ENCODE peak calls at places on chromosomes 6 and 20, in eight cellular contexts. X is AG20443, R is neuronal stem cell, W is amniotic stem cell, B is ascending aorta, H is posterior cingulate gyrus, Q is GM23338, U is NCI-H1436. F is an unnamed sample.

GRCh38 chr6:160215232-160215631 is 43.4 kb downstream of the SLC22A2 start:
- DNase-seq in X (no peak), R (no peak), W (no peak), B (no peak), H (no peak), Q (no peak), U (no peak), F (no peak)

GRCh38 chr6:156988276-156989158 is 211.3 kb downstream of the ARID1B start:
- DNase-seq in X (no peak), R (no peak), W (no peak), B (no peak), H (no peak), Q (peak), U (peak), F (peak)

GRCh38 chr6:124659427-124659826 is 302.8 kb upstream of the RNF217 start:
- DNase-seq in X (no peak), R (no peak), W (no peak), B (no peak), H (no peak), Q (peak), U (no peak), F (no peak)

GRCh38 chr20:4358566-4358965 is 343.2 kb upstream of the RNF24 start:
- DNase-seq in X (no peak), R (no peak), W (no peak), B (no peak), H (no peak), Q (no peak), U (no peak), F (no peak)

GRCh38 chr6:110826236-110827129 is 11.2 kb upstream of the CDK19 start:
- DNase-seq in X (peak), R (no peak), W (no peak), B (no peak), H (no peak), Q (peak), U (no peak), F (no peak)

GRCh38 chr20:52760791-52761190 is 211.4 kb upstream of the TSHZ2 start:
- DNase-seq in X (no peak), R (no peak), W (no peak), B (no peak), H (no peak), Q (peak), U (no peak), F (no peak)

GRCh38 chr6:151075527-151075926 is 164.2 kb upstream of the AKAP12 start:
- DNase-seq in X (no peak), R (no peak), W (no peak), B (no peak), H (no peak), Q (no peak), U (no peak), F (no peak)

GRCh38 chr6:127539292-127539691 is 20.2 kb upstream of the MTCL3 start:
- DNase-seq in X (peak), R (no peak), W (no peak), B (no peak), H (no peak), Q (no peak), U (peak), F (peak)

GRCh38 chr20:38127920-38128528 is 37.0 kb downstream of the TGM2 start:
- DNase-seq in X (no peak), R (no peak), W (no peak), B (peak), H (no peak), Q (no peak), U (no peak), F (peak)

GRCh38 chr6:128519132-128519930 is 1.1 kb downstream of the PTPRK start:
- DNase-seq in X (peak), R (peak), W (no peak), B (peak), H (peak), Q (peak), U (no peak), F (peak)

GRCh38 chr6:32475392-32476206 is 35.9 kb downstream of the HLA-DRA start:
- DNase-seq in X (no peak), R (no peak), W (no peak), B (no peak), H (no peak), Q (no peak), U (no peak), F (no peak)

GRCh38 chr6:92790381-92790780 is 629.0 kb downstream of the EPHA7 start:
- DNase-seq in X (no peak), R (no peak), W (no peak), B (no peak), H (no peak), Q (peak), U (no peak), F (no peak)

GRCh38 chr20:52104546-52105044 is 87.0 kb downstream of the ZFP64 start:
- DNase-seq in X (peak), R (peak), W (no peak), B (no peak), H (no peak), Q (peak), U (no peak), F (peak)

GRCh38 chr6:108133594-108134179 is 32.1 kb upstream of the NR2E1 start:
- DNase-seq in X (peak), R (peak), W (peak), B (peak), H (no peak), Q (peak), U (peak), F (peak)

GRCh38 chr6:138405816-138406403 is 1.9 kb downstream of the HEBP2 start:
- DNase-seq in X (no peak), R (no peak), W (no peak), B (no peak), H (no peak), Q (no peak), U (peak), F (no peak)

GRCh38 chr6:63516186-63516944 is 55.9 kb upstream of the LOC128125822 start:
- DNase-seq in X (no peak), R (no peak), W (no peak), B (no peak), H (no peak), Q (no peak), U (no peak), F (no peak)

GRCh38 chr6:85465762-85466161 is 15.9 kb downstream of the NT5E start:
- DNase-seq in X (no peak), R (no peak), W (no peak), B (no peak), H (no peak), Q (no peak), U (no peak), F (no peak)

GRCh38 chr6:15712813-15713212 is 50.0 kb upstream of the DTNBP1 start:
- DNase-seq in X (no peak), R (no peak), W (no peak), B (no peak), H (no peak), Q (no peak), U (no peak), F (no peak)

GRCh38 chr20:23249541-23249940 is 101.0 kb upstream of the NXT1 start:
- DNase-seq in X (no peak), R (no peak), W (no peak), B (no peak), H (no peak), Q (no peak), U (no peak), F (no peak)

GRCh38 chr6:14921878-14922277 is 324.0 kb upstream of the JARID2 start:
- DNase-seq in X (no peak), R (peak), W (no peak), B (peak), H (no peak), Q (no peak), U (no peak), F (no peak)

GRCh38 chr6:14996892-14997291 is 249.0 kb upstream of the JARID2 start:
- DNase-seq in X (no peak), R (no peak), W (no peak), B (no peak), H (no peak), Q (no peak), U (no peak), F (no peak)

GRCh38 chr6:125471703-125472102 is 169.9 kb upstream of the HDDC2 start:
- DNase-seq in X (no peak), R (no peak), W (no peak), B (no peak), H (no peak), Q (no peak), U (no peak), F (no peak)

GRCh38 chr20:15056231-15056630 is 718.8 kb upstream of the FLRT3 start:
- DNase-seq in X (no peak), R (no peak), W (no peak), B (no peak), H (no peak), Q (no peak), U (no peak), F (no peak)

GRCh38 chr20:10761786-10762185 is 88.0 kb upstream of the JAG1 start:
- DNase-seq in X (no peak), R (no peak), W (no peak), B (no peak), H (no peak), Q (no peak), U (no peak), F (peak)

F was measured in lung microvascular endothelial cell.